ENCODE peak calls at places on chromosomes 2 and 18, in nine cellular contexts. One of them, this sample, is unnamed.

GRCh38 chr2:47869859-47870258 is 36.4 kb downstream of the FBXO11 start:
- DNase-seq in GM04504: no peak
- DNase-seq in RWPE1: no peak
- DNase-seq in NCI-H774: no peak
- DNase-seq in NCI-H2081: no peak
- DNase-seq in pancreas: no peak
- DNase-seq in ACHN: no peak
- DNase-seq in aorta: no peak
- DNase-seq in stomach: no peak
- DNase-seq in this sample: no peak

GRCh38 chr2:37698931-37699481 is 27.6 kb upstream of the CDC42EP3 start:
- DNase-seq in RWPE1: no peak
- DNase-seq in ACHN: peak; percentile 91
- DNase-seq in NCI-H774: no peak
- DNase-seq in aorta: no peak
- DNase-seq in NCI-H2081: no peak
- DNase-seq in stomach: no peak
- DNase-seq in pancreas: no peak
- DNase-seq in GM04504: no peak
- DNase-seq in this sample: no peak

GRCh38 chr2:72973566-72974435 is 56.5 kb downstream of the EMX1 start:
- DNase-seq in aorta: peak; percentile 13
- DNase-seq in GM04504: peak; percentile 10
- DNase-seq in NCI-H2081: peak; percentile 54
- DNase-seq in stomach: peak; percentile 63
- DNase-seq in ACHN: peak; percentile 72
- DNase-seq in NCI-H774: no peak
- DNase-seq in RWPE1: peak; percentile 76
- DNase-seq in pancreas: peak; percentile 64
- DNase-seq in this sample: no peak

GRCh38 chr18:49031511-49032188 is 80.9 kb upstream of the SMAD7 start:
- DNase-seq in GM04504: no peak
- DNase-seq in RWPE1: no peak
- DNase-seq in NCI-H774: no peak
- DNase-seq in stomach: peak; percentile 24
- DNase-seq in aorta: peak; percentile 74
- DNase-seq in ACHN: no peak
- DNase-seq in NCI-H2081: no peak
- DNase-seq in pancreas: no peak
- DNase-seq in this sample: no peak

GRCh38 chr2:159557437-159558034 is 58.8 kb downstream of the BAZ2B start:
- DNase-seq in pancreas: no peak
- DNase-seq in ACHN: peak; percentile 19
- DNase-seq in GM04504: no peak
- DNase-seq in stomach: no peak
- DNase-seq in RWPE1: peak; percentile 34
- DNase-seq in NCI-H774: no peak
- DNase-seq in NCI-H2081: no peak
- DNase-seq in aorta: no peak
- DNase-seq in this sample: no peak

GRCh38 chr2:8841962-8842361 is 4.5 kb upstream of the KIDINS220 start:
- DNase-seq in stomach: no peak
- DNase-seq in aorta: no peak
- DNase-seq in RWPE1: no peak
- DNase-seq in ACHN: no peak
- DNase-seq in NCI-H774: no peak
- DNase-seq in GM04504: no peak
- DNase-seq in NCI-H2081: no peak
- DNase-seq in pancreas: no peak
- DNase-seq in this sample: no peak

GRCh38 chr2:8107162-8107561 is 574.7 kb upstream of the ID2 start:
- DNase-seq in ACHN: no peak
- DNase-seq in stomach: no peak
- DNase-seq in GM04504: no peak
- DNase-seq in RWPE1: no peak
- DNase-seq in NCI-H2081: no peak
- DNase-seq in pancreas: no peak
- DNase-seq in NCI-H774: no peak
- DNase-seq in aorta: no peak
- DNase-seq in this sample: no peak

GRCh38 chr2:71474744-71475421 is 21.5 kb downstream of the DYSF start:
- DNase-seq in GM04504: no peak
- DNase-seq in pancreas: no peak
- DNase-seq in aorta: no peak
- DNase-seq in RWPE1: no peak
- DNase-seq in ACHN: no peak
- DNase-seq in stomach: no peak
- DNase-seq in NCI-H2081: no peak
- DNase-seq in NCI-H774: no peak
- DNase-seq in this sample: no peak

GRCh38 chr2:236712961-236713673 is 143.5 kb downstream of the ACKR3 start:
- DNase-seq in NCI-H774: no peak
- DNase-seq in stomach: no peak
- DNase-seq in pancreas: no peak
- DNase-seq in NCI-H2081: no peak
- DNase-seq in RWPE1: no peak
- DNase-seq in GM04504: no peak
- DNase-seq in aorta: no peak
- DNase-seq in ACHN: no peak
- DNase-seq in this sample: no peak

GRCh38 chr18:29225351-29225750 is 1048.4 kb upstream of the CDH2 start:
- DNase-seq in GM04504: no peak
- DNase-seq in aorta: no peak
- DNase-seq in pancreas: no peak
- DNase-seq in NCI-H2081: no peak
- DNase-seq in stomach: no peak
- DNase-seq in NCI-H774: no peak
- DNase-seq in ACHN: no peak
- DNase-seq in RWPE1: no peak
- DNase-seq in this sample: no peak

GRCh38 chr2:126827371-126827770 is 71.3 kb upstream of the TEX51 start:
- DNase-seq in RWPE1: no peak
- DNase-seq in NCI-H774: no peak
- DNase-seq in aorta: no peak
- DNase-seq in stomach: no peak
- DNase-seq in GM04504: no peak
- DNase-seq in pancreas: no peak
- DNase-seq in ACHN: no peak
- DNase-seq in NCI-H2081: no peak
- DNase-seq in this sample: no peak

GRCh38 chr2:235055891-235056516 is 104.2 kb downstream of the SH3BP4 start:
- DNase-seq in GM04504: no peak
- DNase-seq in pancreas: no peak
- DNase-seq in RWPE1: peak; percentile 71
- DNase-seq in NCI-H774: no peak
- DNase-seq in NCI-H2081: no peak
- DNase-seq in stomach: peak; percentile 46
- DNase-seq in ACHN: peak; percentile 56
- DNase-seq in aorta: no peak
- DNase-seq in this sample: peak; percentile 28

GRCh38 chr2:192016265-192016664 is 169.4 kb upstream of the CAVIN2 start:
- DNase-seq in pancreas: no peak
- DNase-seq in ACHN: no peak
- DNase-seq in GM04504: no peak
- DNase-seq in RWPE1: peak; percentile 6
- DNase-seq in NCI-H2081: no peak
- DNase-seq in NCI-H774: no peak
- DNase-seq in stomach: no peak
- DNase-seq in aorta: no peak
- DNase-seq in this sample: no peak

GRCh38 chr2:118865106-118865505 is 17.7 kb upstream of the EN1 start:
- DNase-seq in stomach: no peak
- DNase-seq in NCI-H2081: peak; percentile 5
- DNase-seq in ACHN: peak; percentile 62
- DNase-seq in aorta: no peak
- DNase-seq in RWPE1: peak; percentile 59
- DNase-seq in pancreas: no peak
- DNase-seq in NCI-H774: peak; percentile 3
- DNase-seq in GM04504: peak; percentile 32
- DNase-seq in this sample: no peak

GRCh38 chr2:205811387-205811786 is 129.1 kb downstream of the NRP2 start:
- DNase-seq in GM04504: no peak
- DNase-seq in pancreas: no peak
- DNase-seq in RWPE1: no peak
- DNase-seq in NCI-H774: no peak
- DNase-seq in stomach: no peak
- DNase-seq in aorta: no peak
- DNase-seq in NCI-H2081: no peak
- DNase-seq in ACHN: no peak
- DNase-seq in this sample: no peak

GRCh38 chr2:44598330-44598729 is 236.6 kb downstream of the CAMKMT start:
- DNase-seq in ACHN: no peak
- DNase-seq in RWPE1: no peak
- DNase-seq in pancreas: no peak
- DNase-seq in stomach: no peak
- DNase-seq in GM04504: no peak
- DNase-seq in NCI-H2081: no peak
- DNase-seq in NCI-H774: no peak
- DNase-seq in aorta: no peak
- DNase-seq in this sample: no peak

GRCh38 chr18:79934311-79935097 is 16.9 kb downstream of the SLC66A2 start:
- DNase-seq in NCI-H774: no peak
- DNase-seq in ACHN: no peak
- DNase-seq in RWPE1: no peak
- DNase-seq in pancreas: peak; percentile 38
- DNase-seq in GM04504: no peak
- DNase-seq in stomach: no peak
- DNase-seq in NCI-H2081: no peak
- DNase-seq in aorta: peak; percentile 80
- DNase-seq in this sample: no peak

GRCh38 chr2:47818777-47819176 is 35.8 kb downstream of the MSH6 start:
- DNase-seq in stomach: no peak
- DNase-seq in NCI-H774: no peak
- DNase-seq in GM04504: no peak
- DNase-seq in RWPE1: no peak
- DNase-seq in pancreas: no peak
- DNase-seq in ACHN: no peak
- DNase-seq in aorta: no peak
- DNase-seq in NCI-H2081: no peak
- DNase-seq in this sample: no peak

GRCh38 chr2:176491172-176491904 is 222.1 kb downstream of the MTX2 start:
- DNase-seq in stomach: peak; percentile 26
- DNase-seq in GM04504: peak; percentile 100
- DNase-seq in aorta: peak; percentile 55
- DNase-seq in NCI-H774: no peak
- DNase-seq in ACHN: no peak
- DNase-seq in NCI-H2081: no peak
- DNase-seq in pancreas: no peak
- DNase-seq in RWPE1: peak; percentile 94
- DNase-seq in this sample: no peak

GRCh38 chr18:31065036-31065773 is 22.7 kb upstream of the DSC3 start:
- DNase-seq in stomach: no peak
- DNase-seq in ACHN: no peak
- DNase-seq in GM04504: no peak
- DNase-seq in RWPE1: no peak
- DNase-seq in pancreas: no peak
- DNase-seq in NCI-H2081: no peak
- DNase-seq in NCI-H774: no peak
- DNase-seq in aorta: no peak
- DNase-seq in this sample: no peak

GRCh38 chr2:37506407-37507068 is 162.1 kb downstream of the QPCT start:
- DNase-seq in GM04504: no peak
- DNase-seq in aorta: no peak
- DNase-seq in pancreas: no peak
- DNase-seq in stomach: no peak
- DNase-seq in NCI-H2081: no peak
- DNase-seq in NCI-H774: no peak
- DNase-seq in RWPE1: no peak
- DNase-seq in ACHN: no peak
- DNase-seq in this sample: no peak

GRCh38 chr2:122390406-122390805 is 635.0 kb downstream of the TSN start:
- DNase-seq in pancreas: no peak
- DNase-seq in stomach: no peak
- DNase-seq in NCI-H774: no peak
- DNase-seq in aorta: no peak
- DNase-seq in GM04504: no peak
- DNase-seq in RWPE1: peak; percentile 64
- DNase-seq in NCI-H2081: no peak
- DNase-seq in ACHN: peak; percentile 53
- DNase-seq in this sample: no peak

GRCh38 chr2:186347472-186347871 is 138.6 kb upstream of the ZC3H15 start:
- DNase-seq in stomach: no peak
- DNase-seq in RWPE1: peak; percentile 24
- DNase-seq in NCI-H2081: peak; percentile 2
- DNase-seq in GM04504: no peak
- DNase-seq in aorta: no peak
- DNase-seq in NCI-H774: peak; percentile 48
- DNase-seq in ACHN: peak; percentile 33
- DNase-seq in pancreas: no peak
- DNase-seq in this sample: no peak

GRCh38 chr2:144082777-144083176 is 437.1 kb downstream of the ZEB2 start:
- DNase-seq in RWPE1: no peak
- DNase-seq in aorta: no peak
- DNase-seq in GM04504: no peak
- DNase-seq in NCI-H774: no peak
- DNase-seq in ACHN: no peak
- DNase-seq in NCI-H2081: no peak
- DNase-seq in stomach: no peak
- DNase-seq in pancreas: no peak
- DNase-seq in this sample: no peak

GRCh38 chr2:163729874-163730273 is 5.9 kb downstream of the FIGN start:
- DNase-seq in ACHN: peak; percentile 40
- DNase-seq in NCI-H2081: no peak
- DNase-seq in aorta: no peak
- DNase-seq in NCI-H774: no peak
- DNase-seq in GM04504: no peak
- DNase-seq in RWPE1: no peak
- DNase-seq in pancreas: no peak
- DNase-seq in stomach: no peak
- DNase-seq in this sample: no peak

GRCh38 chr2:106163948-106164580 is 30.0 kb downstream of the UXS1 start:
- DNase-seq in NCI-H2081: no peak
- DNase-seq in aorta: no peak
- DNase-seq in RWPE1: no peak
- DNase-seq in pancreas: no peak
- DNase-seq in ACHN: peak; percentile 42
- DNase-seq in stomach: no peak
- DNase-seq in GM04504: peak; percentile 8
- DNase-seq in NCI-H774: peak; percentile 7
- DNase-seq in this sample: no peak

GRCh38 chr18:61413388-61413787 is 80.2 kb downstream of the CDH20 start:
- DNase-seq in aorta: no peak
- DNase-seq in pancreas: no peak
- DNase-seq in NCI-H2081: no peak
- DNase-seq in NCI-H774: no peak
- DNase-seq in GM04504: no peak
- DNase-seq in stomach: no peak
- DNase-seq in RWPE1: no peak
- DNase-seq in ACHN: no peak
- DNase-seq in this sample: no peak

This sample was measured in mucosa of gallbladder.